ENCODE peak calls at places on chromosomes 13 and 19, in seven cellular contexts. One of them, this sample, is unnamed.

GRCh38 chr13:65143920-65144319 is 2086.2 kb downstream of the PCDH9 start:
- DNase-seq in ecto neural progenitor cell: no peak
- DNase-seq in WERI-Rb-1: no peak
- DNase-seq in mesothelial cell of epicardium: no peak
- DNase-seq in activated naive CD8-positive, alpha-beta T cell treated with anti-CD3 and anti-CD28 coated beads for 36 hours: no peak
- DNase-seq in RPMI8226: no peak
- DNase-seq in upper lobe of right lung: no peak
- DNase-seq in this sample: no peak

GRCh38 chr13:101523154-101523669 is 70.7 kb downstream of the ITGBL1 start:
- DNase-seq in mesothelial cell of epicardium: no peak
- DNase-seq in ecto neural progenitor cell: no peak
- DNase-seq in upper lobe of right lung: no peak
- DNase-seq in RPMI8226: no peak
- DNase-seq in activated naive CD8-positive, alpha-beta T cell treated with anti-CD3 and anti-CD28 coated beads for 36 hours: no peak
- DNase-seq in WERI-Rb-1: no peak
- DNase-seq in this sample: no peak

GRCh38 chr19:38852231-38853044 is 2.7 kb upstream of the HNRNPL start:
- DNase-seq in activated naive CD8-positive, alpha-beta T cell treated with anti-CD3 and anti-CD28 coated beads for 36 hours: peak
- DNase-seq in ecto neural progenitor cell: peak
- DNase-seq in WERI-Rb-1: peak
- DNase-seq in upper lobe of right lung: peak
- DNase-seq in mesothelial cell of epicardium: no peak
- DNase-seq in RPMI8226: peak
- DNase-seq in this sample: no peak

GRCh38 chr19:55643733-55644116 is 276 bp downstream of the ZNF581 start:
- DNase-seq in upper lobe of right lung: no peak
- DNase-seq in RPMI8226: peak
- DNase-seq in ecto neural progenitor cell: no peak
- DNase-seq in WERI-Rb-1: no peak
- DNase-seq in mesothelial cell of epicardium: no peak
- DNase-seq in activated naive CD8-positive, alpha-beta T cell treated with anti-CD3 and anti-CD28 coated beads for 36 hours: no peak
- DNase-seq in this sample: no peak

GRCh38 chr19:47113446-47114348 is at the start of gene ZC3H4:
- DNase-seq in mesothelial cell of epicardium: peak
- DNase-seq in activated naive CD8-positive, alpha-beta T cell treated with anti-CD3 and anti-CD28 coated beads for 36 hours: peak
- DNase-seq in RPMI8226: peak
- DNase-seq in WERI-Rb-1: peak
- DNase-seq in ecto neural progenitor cell: peak
- DNase-seq in upper lobe of right lung: peak
- DNase-seq in this sample: no peak

GRCh38 chr19:4575267-4575793 is 15.8 kb upstream of the SEMA6B start:
- DNase-seq in RPMI8226: no peak
- DNase-seq in mesothelial cell of epicardium: no peak
- DNase-seq in upper lobe of right lung: no peak
- DNase-seq in ecto neural progenitor cell: no peak
- DNase-seq in activated naive CD8-positive, alpha-beta T cell treated with anti-CD3 and anti-CD28 coated beads for 36 hours: no peak
- DNase-seq in WERI-Rb-1: no peak
- DNase-seq in this sample: no peak

GRCh38 chr13:106570354-106570822 is 2.5 kb upstream of the ARGLU1 start:
- DNase-seq in upper lobe of right lung: peak
- DNase-seq in mesothelial cell of epicardium: peak
- DNase-seq in activated naive CD8-positive, alpha-beta T cell treated with anti-CD3 and anti-CD28 coated beads for 36 hours: no peak
- DNase-seq in RPMI8226: no peak
- DNase-seq in WERI-Rb-1: peak
- DNase-seq in ecto neural progenitor cell: peak
- DNase-seq in this sample: peak

GRCh38 chr19:57103573-57104277 is 16.1 kb upstream of the USP29 start:
- DNase-seq in WERI-Rb-1: peak
- DNase-seq in mesothelial cell of epicardium: no peak
- DNase-seq in RPMI8226: peak
- DNase-seq in ecto neural progenitor cell: no peak
- DNase-seq in upper lobe of right lung: no peak
- DNase-seq in activated naive CD8-positive, alpha-beta T cell treated with anti-CD3 and anti-CD28 coated beads for 36 hours: peak
- DNase-seq in this sample: no peak

GRCh38 chr19:45038931-45039893 is at the start of gene CLASRP:
- DNase-seq in ecto neural progenitor cell: peak
- DNase-seq in mesothelial cell of epicardium: peak
- DNase-seq in RPMI8226: peak
- DNase-seq in WERI-Rb-1: peak
- DNase-seq in activated naive CD8-positive, alpha-beta T cell treated with anti-CD3 and anti-CD28 coated beads for 36 hours: peak
- DNase-seq in upper lobe of right lung: peak
- DNase-seq in this sample: no peak

GRCh38 chr19:53883231-53883661 is 1.2 kb downstream of the PRKCG start:
- DNase-seq in WERI-Rb-1: no peak
- DNase-seq in ecto neural progenitor cell: peak
- DNase-seq in activated naive CD8-positive, alpha-beta T cell treated with anti-CD3 and anti-CD28 coated beads for 36 hours: no peak
- DNase-seq in upper lobe of right lung: no peak
- DNase-seq in RPMI8226: no peak
- DNase-seq in mesothelial cell of epicardium: no peak
- DNase-seq in this sample: no peak

GRCh38 chr13:56352356-56352755 is 788.4 kb upstream of the PRR20A start:
- DNase-seq in RPMI8226: no peak
- DNase-seq in ecto neural progenitor cell: no peak
- DNase-seq in mesothelial cell of epicardium: no peak
- DNase-seq in WERI-Rb-1: no peak
- DNase-seq in upper lobe of right lung: no peak
- DNase-seq in activated naive CD8-positive, alpha-beta T cell treated with anti-CD3 and anti-CD28 coated beads for 36 hours: no peak
- DNase-seq in this sample: no peak

GRCh38 chr13:95643471-95643813 is 1.1 kb downstream of the DZIP1 start:
- DNase-seq in ecto neural progenitor cell: no peak
- DNase-seq in mesothelial cell of epicardium: no peak
- DNase-seq in upper lobe of right lung: no peak
- DNase-seq in RPMI8226: no peak
- DNase-seq in WERI-Rb-1: peak
- DNase-seq in activated naive CD8-positive, alpha-beta T cell treated with anti-CD3 and anti-CD28 coated beads for 36 hours: no peak
- DNase-seq in this sample: no peak

GRCh38 chr13:28117689-28118377 is 17.5 kb upstream of the FLT3 start:
- DNase-seq in mesothelial cell of epicardium: no peak
- DNase-seq in WERI-Rb-1: no peak
- DNase-seq in upper lobe of right lung: no peak
- DNase-seq in activated naive CD8-positive, alpha-beta T cell treated with anti-CD3 and anti-CD28 coated beads for 36 hours: no peak
- DNase-seq in ecto neural progenitor cell: no peak
- DNase-seq in RPMI8226: peak
- DNase-seq in this sample: no peak

GRCh38 chr19:29714953-29715694 is at the start of gene C19orf12:
- DNase-seq in mesothelial cell of epicardium: peak
- DNase-seq in activated naive CD8-positive, alpha-beta T cell treated with anti-CD3 and anti-CD28 coated beads for 36 hours: peak
- DNase-seq in upper lobe of right lung: peak
- DNase-seq in RPMI8226: peak
- DNase-seq in WERI-Rb-1: peak
- DNase-seq in ecto neural progenitor cell: peak
- DNase-seq in this sample: no peak

GRCh38 chr13:36297259-36297599 is 385 bp downstream of the CCDC169 start:
- DNase-seq in RPMI8226: no peak
- DNase-seq in mesothelial cell of epicardium: no peak
- DNase-seq in upper lobe of right lung: no peak
- DNase-seq in ecto neural progenitor cell: no peak
- DNase-seq in activated naive CD8-positive, alpha-beta T cell treated with anti-CD3 and anti-CD28 coated beads for 36 hours: no peak
- DNase-seq in WERI-Rb-1: no peak
- DNase-seq in this sample: no peak

GRCh38 chr13:111359930-111360329 is 39.5 kb downstream of the TEX29 start:
- DNase-seq in upper lobe of right lung: no peak
- DNase-seq in mesothelial cell of epicardium: no peak
- DNase-seq in activated naive CD8-positive, alpha-beta T cell treated with anti-CD3 and anti-CD28 coated beads for 36 hours: no peak
- DNase-seq in ecto neural progenitor cell: no peak
- DNase-seq in WERI-Rb-1: no peak
- DNase-seq in RPMI8226: no peak
- DNase-seq in this sample: no peak

GRCh38 chr19:48283908-48284307 is 14.0 kb downstream of the ZNF114 start:
- DNase-seq in activated naive CD8-positive, alpha-beta T cell treated with anti-CD3 and anti-CD28 coated beads for 36 hours: no peak
- DNase-seq in mesothelial cell of epicardium: no peak
- DNase-seq in RPMI8226: no peak
- DNase-seq in WERI-Rb-1: no peak
- DNase-seq in upper lobe of right lung: no peak
- DNase-seq in ecto neural progenitor cell: no peak
- DNase-seq in this sample: no peak

GRCh38 chr19:36151144-36152051 is 849 bp downstream of the COX7A1 start:
- DNase-seq in activated naive CD8-positive, alpha-beta T cell treated with anti-CD3 and anti-CD28 coated beads for 36 hours: no peak
- DNase-seq in ecto neural progenitor cell: no peak
- DNase-seq in mesothelial cell of epicardium: no peak
- DNase-seq in WERI-Rb-1: no peak
- DNase-seq in upper lobe of right lung: no peak
- DNase-seq in RPMI8226: no peak
- DNase-seq in this sample: no peak

GRCh38 chr13:44876782-44877324 is 112.4 kb downstream of the NUFIP1 start:
- DNase-seq in ecto neural progenitor cell: no peak
- DNase-seq in mesothelial cell of epicardium: no peak
- DNase-seq in activated naive CD8-positive, alpha-beta T cell treated with anti-CD3 and anti-CD28 coated beads for 36 hours: no peak
- DNase-seq in upper lobe of right lung: no peak
- DNase-seq in WERI-Rb-1: peak
- DNase-seq in RPMI8226: peak
- DNase-seq in this sample: no peak

GRCh38 chr19:48859711-48860572 is 8.5 kb downstream of the PLEKHA4 start:
- DNase-seq in ecto neural progenitor cell: no peak
- DNase-seq in upper lobe of right lung: peak
- DNase-seq in activated naive CD8-positive, alpha-beta T cell treated with anti-CD3 and anti-CD28 coated beads for 36 hours: no peak
- DNase-seq in mesothelial cell of epicardium: no peak
- DNase-seq in WERI-Rb-1: no peak
- DNase-seq in RPMI8226: no peak
- DNase-seq in this sample: no peak

GRCh38 chr19:35693835-35694599 is 10.3 kb upstream of the ZBTB32 start:
- DNase-seq in mesothelial cell of epicardium: peak
- DNase-seq in WERI-Rb-1: peak
- DNase-seq in upper lobe of right lung: peak
- DNase-seq in activated naive CD8-positive, alpha-beta T cell treated with anti-CD3 and anti-CD28 coated beads for 36 hours: peak
- DNase-seq in ecto neural progenitor cell: peak
- DNase-seq in RPMI8226: peak
- DNase-seq in this sample: no peak

GRCh38 chr13:113115363-113116205 is 7.0 kb upstream of the F10 start:
- DNase-seq in RPMI8226: no peak
- DNase-seq in mesothelial cell of epicardium: no peak
- DNase-seq in ecto neural progenitor cell: no peak
- DNase-seq in upper lobe of right lung: no peak
- DNase-seq in activated naive CD8-positive, alpha-beta T cell treated with anti-CD3 and anti-CD28 coated beads for 36 hours: no peak
- DNase-seq in WERI-Rb-1: peak
- DNase-seq in this sample: no peak

GRCh38 chr13:33219926-33220325 is 65.6 kb downstream of the STARD13 start:
- DNase-seq in ecto neural progenitor cell: no peak
- DNase-seq in mesothelial cell of epicardium: no peak
- DNase-seq in RPMI8226: no peak
- DNase-seq in upper lobe of right lung: no peak
- DNase-seq in WERI-Rb-1: no peak
- DNase-seq in activated naive CD8-positive, alpha-beta T cell treated with anti-CD3 and anti-CD28 coated beads for 36 hours: no peak
- DNase-seq in this sample: no peak

GRCh38 chr19:41265376-41266153 is 1.4 kb downstream of the HNRNPUL1 start:
- DNase-seq in upper lobe of right lung: no peak
- DNase-seq in activated naive CD8-positive, alpha-beta T cell treated with anti-CD3 and anti-CD28 coated beads for 36 hours: peak
- DNase-seq in ecto neural progenitor cell: peak
- DNase-seq in WERI-Rb-1: no peak
- DNase-seq in RPMI8226: peak
- DNase-seq in mesothelial cell of epicardium: no peak
- DNase-seq in this sample: no peak

GRCh38 chr19:39166571-39167391 is 30.0 kb upstream of the NCCRP1 start:
- DNase-seq in activated naive CD8-positive, alpha-beta T cell treated with anti-CD3 and anti-CD28 coated beads for 36 hours: no peak
- DNase-seq in upper lobe of right lung: peak
- DNase-seq in RPMI8226: no peak
- DNase-seq in ecto neural progenitor cell: no peak
- DNase-seq in WERI-Rb-1: peak
- DNase-seq in mesothelial cell of epicardium: peak
- DNase-seq in this sample: no peak

GRCh38 chr19:49362926-49363264 is 679 bp upstream of the TEAD2 start:
- DNase-seq in upper lobe of right lung: peak
- DNase-seq in activated naive CD8-positive, alpha-beta T cell treated with anti-CD3 and anti-CD28 coated beads for 36 hours: no peak
- DNase-seq in WERI-Rb-1: no peak
- DNase-seq in ecto neural progenitor cell: no peak
- DNase-seq in mesothelial cell of epicardium: peak
- DNase-seq in RPMI8226: no peak
- DNase-seq in this sample: no peak

GRCh38 chr19:51552996-51553725 is 17.9 kb upstream of the ZNF175 start:
- DNase-seq in RPMI8226: peak
- DNase-seq in ecto neural progenitor cell: peak
- DNase-seq in mesothelial cell of epicardium: peak
- DNase-seq in upper lobe of right lung: peak
- DNase-seq in WERI-Rb-1: no peak
- DNase-seq in activated naive CD8-positive, alpha-beta T cell treated with anti-CD3 and anti-CD28 coated beads for 36 hours: peak
- DNase-seq in this sample: peak

GRCh38 chr13:113860579-113861432 is 3.1 kb downstream of the GAS6 start:
- DNase-seq in ecto neural progenitor cell: peak
- DNase-seq in upper lobe of right lung: peak
- DNase-seq in WERI-Rb-1: peak
- DNase-seq in activated naive CD8-positive, alpha-beta T cell treated with anti-CD3 and anti-CD28 coated beads for 36 hours: no peak
- DNase-seq in mesothelial cell of epicardium: peak
- DNase-seq in RPMI8226: peak
- DNase-seq in this sample: no peak

GRCh38 chr13:40272776-40273139 is 393.7 kb downstream of the FOXO1 start:
- DNase-seq in mesothelial cell of epicardium: no peak
- DNase-seq in WERI-Rb-1: no peak
- DNase-seq in RPMI8226: no peak
- DNase-seq in activated naive CD8-positive, alpha-beta T cell treated with anti-CD3 and anti-CD28 coated beads for 36 hours: no peak
- DNase-seq in ecto neural progenitor cell: no peak
- DNase-seq in upper lobe of right lung: no peak
- DNase-seq in this sample: peak

GRCh38 chr19:19096641-19097627 is 33.1 kb downstream of the SLC25A42 start:
- DNase-seq in upper lobe of right lung: no peak
- DNase-seq in WERI-Rb-1: no peak
- DNase-seq in mesothelial cell of epicardium: no peak
- DNase-seq in activated naive CD8-positive, alpha-beta T cell treated with anti-CD3 and anti-CD28 coated beads for 36 hours: no peak
- DNase-seq in RPMI8226: no peak
- DNase-seq in ecto neural progenitor cell: no peak
- DNase-seq in this sample: no peak